ENCODE peak calls at places on chromosomes 11 and 22, in five cellular contexts. V, Z, U, J and X are unnamed samples.

GRCh38 chr11:28133146-28133545 is 25.0 kb downstream of the METTL15 start:
- DNase-seq in V (no peak), U (no peak), Z (no peak), J (no peak), X (no peak)

GRCh38 chr11:31059529-31059928 is 310.0 kb downstream of the DCDC1 start:
- DNase-seq in V (no peak), J (no peak), U (no peak), Z (no peak), X (no peak)

GRCh38 chr11:13338437-13339069 is 61.0 kb downstream of the BMAL1 start:
- DNase-seq in J (no peak), V (no peak), Z (peak; percentile 51), U (no peak), X (peak; percentile 26)

GRCh38 chr11:69950120-69950519 is 128.0 kb upstream of the ANO1 start:
- DNase-seq in J (no peak), Z (peak; percentile 25), U (no peak), V (no peak), X (no peak)

GRCh38 chr22:44736581-44737413 is 15.6 kb upstream of the ARHGAP8 start:
- DNase-seq in V (no peak), J (peak; percentile 47), U (peak; percentile 78), Z (no peak), X (no peak)

GRCh38 chr11:94732617-94733292 is 35.4 kb upstream of the AMOTL1 start:
- DNase-seq in U (no peak), Z (peak; percentile 61), V (peak; percentile 51), J (peak; percentile 66), X (peak; percentile 62)

GRCh38 chr22:19808873-19809478 is 45.7 kb downstream of the GNB1L start:
- DNase-seq in J (no peak), U (no peak), Z (no peak), V (peak; percentile 44), X (no peak)

GRCh38 chr22:29710922-29711593 is 8.7 kb upstream of the CABP7 start:
- DNase-seq in U (no peak), V (peak; percentile 67), J (peak; percentile 44), Z (no peak), X (no peak)

GRCh38 chr11:112839051-112839450 is 122.2 kb upstream of the NCAM1 start:
- DNase-seq in Z (no peak), U (no peak), V (no peak), J (no peak), X (no peak)

GRCh38 chr11:115287266-115287665 is 216.9 kb downstream of the CADM1 start:
- DNase-seq in Z (no peak), U (no peak), J (no peak), V (no peak), X (no peak)

GRCh38 chr11:2574553-2575535 is 125.0 kb downstream of the KCNQ1OT1 start:
- DNase-seq in U (peak; percentile 62), Z (no peak), J (peak; percentile 11), V (no peak), X (no peak)

GRCh38 chr11:77884186-77884828 is 63.4 kb downstream of the AAMDC start:
- DNase-seq in Z (peak; percentile 13), J (no peak), V (no peak), U (no peak), X (no peak)

GRCh38 chr11:103537904-103538502 is 428.8 kb downstream of the DYNC2H1 start:
- DNase-seq in J (no peak), Z (peak; percentile 76), U (no peak), V (no peak), X (no peak)

GRCh38 chr22:19941365-19942070 is at the start of the genes COMT and TXNRD2:
- DNase-seq in J (peak; percentile 78), Z (peak; percentile 28), V (peak; percentile 82), U (peak; percentile 89), X (no peak)

GRCh38 chr11:11237433-11237832 is 115.6 kb downstream of the CSNK2A3 start:
- DNase-seq in Z (no peak), V (no peak), U (no peak), J (no peak), X (no peak)

GRCh38 chr11:123429336-123429735 is 733 bp upstream of the GRAMD1B start:
- DNase-seq in J (no peak), U (no peak), Z (peak; percentile 66), V (no peak), X (peak; percentile 63)

GRCh38 chr22:17228725-17229126 is 9.5 kb upstream of the ADA2 start:
- DNase-seq in V (no peak), J (no peak), Z (no peak), U (no peak), X (no peak)

GRCh38 chr22:30253205-30253852 is 6.8 kb upstream of the LIF start:
- DNase-seq in J (peak; percentile 90), V (peak; percentile 78), U (peak; percentile 60), Z (peak; percentile 87), X (no peak)

GRCh38 chr22:49649166-49649565 is 178.5 kb downstream of the BRD1 start:
- DNase-seq in Z (no peak), U (peak; percentile 44), V (no peak), J (no peak), X (no peak)

GRCh38 chr11:112961146-112961668 is at the start of gene NCAM1:
- DNase-seq in U (peak; percentile 75), Z (peak; percentile 48), V (peak; percentile 85), J (peak; percentile 82), X (no peak)

GRCh38 chr11:13928566-13929251 is 33.8 kb upstream of the SPON1 start:
- DNase-seq in Z (peak; percentile 78), J (no peak), U (no peak), V (no peak), X (peak; percentile 37)

DNA sequence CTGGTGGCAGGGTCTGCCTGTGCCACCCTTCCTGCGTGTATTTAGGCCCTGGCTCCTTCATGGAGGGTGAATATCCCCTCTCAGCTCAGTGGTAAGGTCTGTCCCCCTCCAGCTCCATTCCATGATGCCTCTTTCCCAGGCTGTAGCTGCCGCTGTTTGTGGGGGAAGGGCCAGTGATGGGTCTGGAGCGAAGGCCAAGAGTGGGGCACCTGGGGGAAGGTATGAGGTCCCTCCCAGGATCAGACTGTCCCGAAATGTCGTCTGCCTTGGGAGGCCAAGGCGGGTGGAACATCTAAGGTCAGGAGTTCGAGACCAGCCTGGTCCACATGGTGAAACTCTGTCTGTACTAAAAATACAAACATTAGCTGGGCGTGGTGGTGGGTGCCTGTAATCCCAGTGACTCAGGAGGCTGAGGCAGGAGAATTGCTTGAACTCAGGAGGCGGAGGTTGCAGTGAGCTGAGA is 1.1 kb downstream of the CD151 start:
- DNase-seq in J (no peak), U (no peak), V (no peak), Z (peak; percentile 54), X (no peak)
- H3K4me3 ChIP-seq in J (peak overlapping the region; percentile 71), U (peak overlapping the region; percentile 82), V (peak overlapping the region; percentile 93), Z (peak overlapping the region; percentile 73), X (peak overlapping the region; percentile 80)

GRCh38 chr11:124864892-124865180 is 396 bp upstream of the ROBO3 start:
- DNase-seq in Z (no peak), V (no peak), J (no peak), U (no peak), X (no peak)

GRCh38 chr11:124863826-124864165 is 1.4 kb upstream of the ROBO3 start:
- DNase-seq in Z (no peak), V (no peak), J (no peak), U (no peak), X (no peak)

GRCh38 chr11:124861670-124862069 is 3.6 kb upstream of the ROBO3 start:
- DNase-seq in J (no peak), Z (no peak), U (no peak), V (no peak), X (no peak)

GRCh38 chr11:124864176-124864891 is 898 bp upstream of the ROBO3 start:
- DNase-seq in V (no peak), Z (no peak), U (no peak), J (no peak), X (no peak)

DNA sequence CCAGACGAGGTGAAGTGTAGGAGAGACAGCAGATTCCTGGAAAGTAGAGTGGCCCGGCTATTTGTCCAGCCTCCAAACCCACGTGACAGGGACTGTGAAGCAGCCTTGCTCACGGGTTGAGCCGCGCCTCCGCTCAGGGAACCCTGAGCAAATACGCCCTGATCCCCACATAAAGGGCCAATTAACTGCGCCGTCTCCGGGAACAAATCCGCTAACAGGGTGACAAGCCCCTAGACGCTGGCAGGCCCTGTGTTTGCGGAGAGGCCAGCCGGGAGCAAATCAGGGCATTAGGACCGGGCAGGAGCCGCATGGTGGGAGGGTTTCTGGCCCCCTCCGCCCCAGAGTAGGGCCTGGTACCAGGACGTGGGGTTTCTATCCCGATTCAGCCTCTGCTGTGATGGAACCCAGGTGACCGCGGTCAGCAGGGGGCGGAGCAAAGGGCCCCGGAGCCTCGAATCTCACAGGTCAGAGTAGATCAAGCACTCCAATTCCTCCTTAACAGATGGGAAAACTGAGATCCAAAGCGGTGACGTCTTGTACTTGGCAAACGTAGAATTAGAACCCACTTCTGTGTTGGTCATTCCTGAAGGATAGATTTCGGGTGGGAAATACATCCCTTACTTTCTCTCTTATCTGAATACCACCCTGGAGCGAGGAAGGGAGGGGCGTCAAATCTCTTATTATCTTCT is 2.0 kb upstream of the ROBO3 start:
- DNase-seq in Z (peak; percentile 16), V (no peak), U (no peak), J (peak; percentile 61), X (no peak)
- H3K27me3 ChIP-seq in Z (peaks cover 73% of the 10 kb centered on the region), V (peaks cover 100% of the 10 kb centered on the region), U (no peaks in the 10 kb centered on the region), J (peaks cover 2% of the 10 kb centered on the region), X (peaks cover 62% of the 10 kb centered on the region)

GRCh38 chr11:62555464-62556092 is 9.0 kb upstream of the AHNAK start:
- DNase-seq in V (peak; percentile 39), J (no peak), Z (no peak), U (no peak), X (no peak)

GRCh38 chr11:62552465-62552782 is 5.8 kb upstream of the AHNAK start:
- DNase-seq in J (no peak), Z (no peak), U (no peak), V (peak; percentile 26), X (no peak)

GRCh38 chr11:62554377-62554776 is 7.8 kb upstream of the AHNAK start:
- DNase-seq in U (no peak), V (peak; percentile 30), Z (no peak), J (no peak), X (no peak)

GRCh38 chr11:62553839-62554361 is 7.3 kb upstream of the AHNAK start:
- DNase-seq in Z (peak; percentile 86), J (no peak), V (no peak), U (no peak), X (peak; percentile 61)

GRCh38 chr11:62552931-62553838 is 6.6 kb upstream of the AHNAK start:
- DNase-seq in J (peak; percentile 87), V (peak; percentile 86), U (peak; percentile 79), Z (peak; percentile 94), X (peak; percentile 90)
- H3K4me3 ChIP-seq in J (no peak overlapping the region), V (peak overlapping the region; percentile 49), U (peak overlapping the region; percentile 6), Z (peak overlapping the region; percentile 40), X (peak overlapping the region; percentile 28)

GRCh38 chr11:45669956-45670355 is 4.5 kb upstream of the CHST1 start:
- DNase-seq in Z (no peak), V (no peak), J (no peak), U (no peak), X (no peak)
- H3K27me3 ChIP-seq in Z (peaks cover 25% of the 10 kb centered on the region), V (no peaks in the 10 kb centered on the region), J (no peaks in the 10 kb centered on the region), U (no peaks in the 10 kb centered on the region), X (peaks cover 17% of the 10 kb centered on the region)

GRCh38 chr11:6656581-6656915 is 939 bp upstream of the DCHS1 start:
- DNase-seq in U (no peak), Z (no peak), J (no peak), V (no peak), X (no peak)
- H3K4me3 ChIP-seq in U (no peak overlapping the region), Z (no peak overlapping the region), J (no peak overlapping the region), V (peak overlapping the region; percentile 68), X (peak overlapping the region; percentile 44)

DNA sequence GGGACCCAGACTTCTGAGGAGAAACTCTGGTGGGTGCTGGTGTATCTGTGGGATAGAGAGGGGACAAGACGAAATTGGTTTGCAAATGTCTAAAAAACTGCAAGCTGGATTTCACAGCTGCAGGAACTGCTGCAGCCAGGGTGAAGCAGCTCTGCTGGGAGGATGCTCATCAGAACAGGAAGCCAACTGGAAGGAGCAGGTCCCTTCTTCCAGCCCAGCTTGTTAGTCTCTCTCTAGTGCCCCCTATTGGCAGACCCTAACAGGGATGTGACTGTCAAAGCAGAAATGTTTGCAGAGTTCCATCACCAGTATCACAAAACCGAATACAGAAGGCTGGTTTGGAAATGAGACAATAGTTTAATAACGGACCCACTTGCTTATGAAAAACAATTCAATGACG is 74.8 kb upstream of the SLC22A12 start:
- DNase-seq in Z (no peak), J (no peak), V (no peak), U (no peak), X (no peak)
- H3K27me3 ChIP-seq in Z (peaks cover 12% of the 10 kb centered on the region), J (peaks cover 4% of the 10 kb centered on the region), V (peaks cover 99% of the 10 kb centered on the region), U (no peaks in the 10 kb centered on the region), X (peaks cover 9% of the 10 kb centered on the region)